ENCODE peak calls at places on chromosomes 16 and 17, in four cellular contexts. P, Y, E and R are unnamed samples. For H3K4me1, the result is how much of the 10 kb centered on the place peaks cover.

GRCh38 chr16:89821438-89822187 is 5.2 kb upstream of the FANCA start:
- DNase-seq in E (no peak), P (no peak), Y (no peak), R (no peak)

GRCh38 chr16:88534731-88535141 is 35.5 kb upstream of the ZC3H18 start:
- DNase-seq in P (no peak), E (no peak), Y (peak), R (peak)

GRCh38 chr17:65355246-65355645 is 206.2 kb downstream of the AXIN2 start:
- DNase-seq in Y (no peak), E (no peak), P (no peak), R (no peak)

GRCh38 chr17:9936075-9936474 is 31.0 kb upstream of the RCVRN start:
- DNase-seq in Y (no peak), E (no peak), P (no peak), R (no peak)

GRCh38 chr16:89564476-89565255 is 4.2 kb downstream of the RPL13 start:
- DNase-seq in E (no peak), P (no peak), Y (no peak), R (no peak)

GRCh38 chr16:66266436-66267286 is 99.8 kb upstream of the CDH5 start:
- DNase-seq in P (no peak), Y (peak), E (peak), R (peak)

GRCh38 chr17:73404246-73404645 is 92.4 kb upstream of the CDC42EP4 start:
- DNase-seq in E (no peak), P (peak), Y (no peak), R (no peak)

GRCh38 chr17:74742153-74742515 is 5.1 kb downstream of the RAB37 start:
- DNase-seq in E (no peak), Y (peak), P (peak), R (no peak)

GRCh38 chr16:53219795-53220194 is 165.0 kb downstream of the CHD9 start:
- DNase-seq in P (no peak), Y (no peak), E (no peak), R (no peak)

GRCh38 chr16:23695756-23696155 is 17.1 kb downstream of the PLK1 start:
- DNase-seq in E (no peak), P (no peak), Y (no peak), R (no peak)

GRCh38 chr17:42617956-42618431 is 8.5 kb downstream of the TUBG1 start:
- DNase-seq in E (no peak), P (no peak), Y (peak), R (no peak)

GRCh38 chr16:50879873-50880695 is 138.2 kb downstream of the CYLD start:
- DNase-seq in E (no peak), P (peak), Y (no peak), R (no peak)

GRCh38 chr17:61186996-61187395 is 212.6 kb upstream of the TBX2 start:
- DNase-seq in E (no peak), Y (no peak), P (no peak), R (no peak)

GRCh38 chr17:4161560-4162221 is 18.7 kb downstream of the CYB5D2 start:
- DNase-seq in Y (no peak), P (no peak), E (no peak), R (no peak)

GRCh38 chr17:60039509-60040442 is 38.9 kb downstream of the HEATR6 start:
- DNase-seq in P (no peak), Y (no peak), E (no peak), R (no peak)

GRCh38 chr17:64183815-64184397 is 54.0 kb upstream of the ERN1 start:
- DNase-seq in Y (no peak), E (no peak), P (no peak), R (no peak)

GRCh38 chr16:4606354-4606753 is 8.3 kb downstream of the UBALD1 start:
- DNase-seq in Y (no peak), E (no peak), P (no peak), R (no peak)

GRCh38 chr16:24771779-24772157 is 42.3 kb downstream of the TNRC6A start:
- DNase-seq in Y (no peak), P (no peak), E (no peak), R (no peak)

GRCh38 chr17:75490173-75490743 is 25.1 kb downstream of the CASKIN2 start:
- DNase-seq in E (no peak), P (peak), Y (peak), R (peak)

GRCh38 chr17:27294689-27295630 is 1.0 kb downstream of the WSB1 start:
- DNase-seq in Y (peak), P (no peak), E (peak), R (no peak)

GRCh38 chr16:72932050-72932449 is 115.9 kb downstream of the ZFHX3 start:
- DNase-seq in P (no peak), E (no peak), Y (no peak), R (no peak)

GRCh38 chr17:38428643-38429371 is 543 bp downstream of the ARHGAP23 start:
- DNase-seq in E (peak), P (peak), Y (peak), R (peak)

GRCh38 chr17:77770331-77771105 is 188.0 kb upstream of the TNRC6C start:
- DNase-seq in E (no peak), Y (peak), P (no peak), R (peak)

GRCh38 chr16:88393034-88393433 is 10.3 kb downstream of the ZNF469 start:
- DNase-seq in Y (no peak), E (no peak), P (no peak), R (peak)

GRCh38 chr16:56252835-56253234 is 61.5 kb downstream of the GNAO1 start:
- DNase-seq in P (peak), E (no peak), Y (peak), R (peak)

GRCh38 chr17:40058865-40059264 is 3.9 kb upstream of the THRA start:
- DNase-seq in E (no peak), P (no peak), Y (peak), R (no peak)

GRCh38 chr17:42518046-42518754 is 17.8 kb upstream of the NAGLU start:
- DNase-seq in P (no peak), Y (peak), E (peak), R (peak)

GRCh38 chr17:47188266-47188665 is 829 bp downstream of the CDC27 start:
- DNase-seq in P (no peak), E (no peak), Y (no peak), R (no peak)

GRCh38 chr16:74742051-74742481 is 32.6 kb downstream of the FA2H start:
- DNase-seq in P (peak), E (no peak), Y (no peak), R (no peak)

GRCh38 chr16:17144431-17144830 is 326.3 kb downstream of the XYLT1 start:
- DNase-seq in Y (no peak), P (no peak), E (no peak), R (no peak)

DNA sequence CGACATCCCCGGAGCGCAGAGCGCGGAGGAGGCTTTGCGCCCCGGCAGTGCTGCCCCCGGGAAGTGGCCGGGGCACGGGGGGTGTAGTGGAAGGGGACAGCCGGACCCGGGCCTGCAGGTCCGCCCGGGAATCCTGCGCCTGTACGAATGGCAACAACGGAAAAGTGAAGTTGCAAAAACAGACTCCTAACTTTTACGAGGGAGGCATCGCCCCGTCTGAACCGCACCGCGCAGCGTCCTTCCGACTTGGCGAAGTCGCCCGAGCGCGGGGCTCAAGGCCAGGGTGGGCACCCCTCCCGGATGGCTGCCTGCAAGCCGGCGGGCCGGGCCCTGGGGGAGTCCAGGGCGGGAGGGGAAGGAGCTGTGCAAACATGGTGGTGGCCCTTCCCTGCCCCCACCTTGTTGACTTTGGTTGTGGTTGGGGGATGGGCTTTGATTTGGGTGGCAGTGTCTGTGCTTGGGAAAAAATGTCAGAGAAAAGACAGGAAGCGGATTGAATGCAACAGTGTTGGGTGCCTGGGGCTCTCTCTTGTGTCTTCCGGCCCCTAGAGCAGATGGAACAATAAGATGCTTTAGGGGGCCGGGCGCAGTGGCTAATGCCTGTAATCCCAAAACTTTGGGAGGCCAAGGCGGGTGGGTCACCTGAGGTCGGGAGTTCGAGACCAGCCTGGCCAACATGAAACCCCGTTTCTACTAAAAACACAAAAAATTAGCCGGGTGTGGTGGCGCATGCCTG is 675 bp downstream of the RNF213 start:
- DNase-seq in P (peak), Y (peak), E (peak), R (peak)
- H3K4me1 ChIP-seq in P (under half), Y (under half), E (under half), R (under half)

DNA sequence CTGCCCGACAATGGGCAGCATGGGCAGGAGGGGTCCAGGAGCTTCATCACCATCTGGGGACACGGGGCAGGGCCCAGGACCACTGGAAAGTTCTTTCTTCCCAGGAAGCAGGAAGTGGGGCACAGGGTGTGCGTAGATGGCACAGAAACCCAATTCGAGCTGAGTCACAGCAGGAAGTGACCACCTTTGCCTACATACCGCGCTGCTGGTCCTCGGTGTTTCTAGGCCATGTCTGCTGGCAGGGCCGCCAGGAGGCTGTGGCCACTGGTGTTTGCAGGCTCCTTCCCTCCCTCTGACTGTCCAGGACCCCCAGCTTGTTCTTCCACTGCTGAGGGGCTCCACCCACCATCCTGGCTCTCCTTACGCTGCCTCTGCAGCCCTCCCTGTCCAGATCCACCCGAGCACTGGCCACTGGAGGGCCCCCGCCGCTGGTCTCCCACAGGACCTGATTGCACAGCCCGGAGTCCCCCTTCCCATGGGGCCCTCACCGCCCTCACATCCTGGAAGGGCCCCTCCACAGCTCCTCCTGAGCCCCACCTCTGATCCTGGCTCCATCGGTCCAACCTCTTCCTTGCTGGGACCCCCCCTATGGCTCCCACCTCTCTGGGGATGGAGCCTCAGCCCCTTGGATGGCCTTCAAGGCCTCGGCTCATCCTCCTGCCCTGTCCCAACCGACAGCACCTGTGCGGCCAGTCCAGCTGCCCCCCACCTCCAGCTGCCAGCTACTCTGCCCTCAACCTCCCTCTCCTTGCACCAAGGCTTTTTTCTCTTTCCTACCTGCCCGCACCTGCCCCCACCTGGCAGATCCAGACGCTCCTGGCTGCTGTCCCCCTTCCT is 14.5 kb upstream of the RASD1 start:
- DNase-seq in E (no peak), P (peak), Y (no peak), R (peak)
- H3K4me3 ChIP-seq in E (no peak), P (no peak), Y (no peak), R (no peak)

DNA sequence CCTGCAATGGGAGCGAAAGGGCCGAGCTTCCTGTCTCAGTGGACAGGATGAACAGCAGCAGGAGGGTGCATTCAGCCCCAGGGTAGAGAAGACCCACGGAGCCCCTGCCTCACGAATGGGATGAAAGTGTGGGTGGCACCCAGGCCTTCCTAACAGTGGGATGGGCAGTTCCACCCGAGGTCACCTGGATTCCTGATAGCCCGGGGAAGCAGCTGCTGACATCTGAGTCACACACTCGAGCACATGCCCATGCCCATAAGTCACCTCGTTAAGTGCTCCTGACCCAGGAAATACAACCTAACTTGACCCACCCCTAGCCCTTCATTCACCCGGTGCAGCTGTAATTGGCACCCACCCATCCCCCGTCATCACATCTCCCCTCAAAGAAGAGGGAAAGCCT is 85.4 kb upstream of the FOXF1 start:
- DNase-seq in P (no peak), Y (no peak), E (no peak), R (no peak)
- H3K27ac ChIP-seq in P (no peak), Y (no peak), E (no peak), R (no peak)

DNA sequence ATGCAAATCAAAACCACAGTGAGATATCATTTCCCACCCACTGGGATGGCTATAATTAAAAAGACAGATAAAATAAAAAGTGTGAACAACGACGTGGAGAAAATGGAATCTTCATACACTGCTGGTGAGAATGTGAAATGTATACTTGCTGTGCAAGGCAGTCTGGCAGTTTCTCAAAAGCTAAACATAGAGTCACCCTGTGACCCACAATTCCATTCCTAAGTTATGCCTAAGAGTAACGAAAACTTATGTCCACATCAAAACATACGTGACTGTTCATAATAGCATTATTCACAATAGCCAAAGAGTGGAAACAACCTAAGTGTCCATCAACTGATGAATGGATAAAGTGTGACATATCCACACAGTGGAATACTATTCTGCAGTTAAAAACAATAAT is 38.1 kb upstream of the VPS4A start:
- DNase-seq in Y (no peak), E (no peak), P (no peak), R (no peak)
- H3K4me1 ChIP-seq in Y (under half), E (under half), P (under half), R (under half)

DNA sequence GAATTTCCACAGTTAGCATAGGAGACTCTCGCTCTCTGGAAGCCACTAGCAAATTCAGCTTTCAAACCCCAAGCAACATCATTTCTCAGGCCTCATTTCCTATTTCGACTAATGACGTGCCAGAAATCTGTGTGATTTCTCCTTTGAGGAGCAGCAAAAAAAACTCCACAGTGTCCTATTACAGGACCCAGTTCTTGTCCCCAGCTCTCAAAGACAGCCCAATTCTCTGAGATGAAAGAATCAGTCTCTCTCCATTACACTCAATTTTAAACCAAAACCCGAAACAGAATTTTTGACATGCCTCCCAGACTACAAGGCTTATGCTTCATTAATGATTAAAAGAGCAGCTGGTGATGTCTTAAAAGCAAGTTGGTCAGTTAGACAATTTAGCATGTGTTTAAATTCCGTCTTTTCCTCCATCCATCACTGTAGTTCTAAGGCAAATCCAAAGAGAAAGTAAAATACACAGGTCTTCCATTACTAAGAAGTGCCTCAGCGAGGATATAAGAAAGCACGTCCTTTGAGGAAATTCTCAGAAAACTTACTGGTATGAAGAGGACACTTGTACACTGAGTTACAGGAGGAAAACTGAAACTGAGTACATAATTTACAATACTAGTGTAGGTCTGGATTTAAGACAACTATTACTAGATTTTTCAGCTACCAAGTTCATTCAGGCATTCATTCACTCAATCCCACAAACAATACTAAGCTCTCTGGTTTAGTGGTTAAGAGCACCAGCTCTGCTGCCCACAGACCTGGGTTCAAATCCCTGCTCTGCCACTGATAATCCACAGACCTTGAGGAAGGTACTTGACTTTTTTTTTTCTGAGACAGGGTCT is 12.5 kb downstream of the TOM1L2 start:
- DNase-seq in Y (no peak), P (no peak), E (no peak), R (no peak)
- H3K4me3 ChIP-seq in Y (peak), P (no peak), E (no peak), R (peak)